ENCODE peak calls at places on chromosomes 4 and X, in eight cellular contexts. Z, F, L, Y, K, A, V and E are unnamed samples.

GRCh38 chrX:74107666-74108065 is 196.3 kb upstream of the ZCCHC13 start:
- DNase-seq in Z (no peak), F (no peak), L (no peak), Y (no peak), K (no peak), A (no peak), V (no peak), E (no peak)

GRCh38 chr4:71186566-71187398 is 152.0 kb upstream of the SLC4A4 start:
- DNase-seq in Z (no peak), F (peak), L (no peak), Y (peak), K (peak), A (peak), V (peak), E (peak)

GRCh38 chr4:126939401-126939800 is 693.4 kb upstream of the INTU start:
- DNase-seq in Z (no peak), F (peak), L (no peak), Y (peak), K (no peak), A (peak), V (peak), E (no peak)

GRCh38 chrX:33336783-33337182 is 125.4 kb upstream of the DMD start:
- DNase-seq in Z (no peak), F (peak), L (peak), Y (peak), K (no peak), A (peak), V (peak), E (peak)

GRCh38 chrX:20693071-20693470 is 426.4 kb upstream of the RPS6KA3 start:
- DNase-seq in Z (no peak), F (no peak), L (no peak), Y (no peak), K (no peak), A (no peak), V (peak), E (no peak)

GRCh38 chr4:135267148-135267878 is 1065.7 kb upstream of the PABPC4L start:
- DNase-seq in Z (no peak), F (no peak), L (no peak), Y (no peak), K (no peak), A (no peak), V (no peak), E (no peak)

GRCh38 chrX:16143968-16144367 is 20.6 kb downstream of the GRPR start:
- DNase-seq in Z (no peak), F (no peak), L (no peak), Y (no peak), K (no peak), A (no peak), V (no peak), E (no peak)

GRCh38 chr4:153467154-153467896 is 1.2 kb downstream of the TMEM131L start:
- DNase-seq in Z (peak), F (no peak), L (peak), Y (peak), K (peak), A (peak), V (no peak), E (peak)

GRCh38 chrX:77572322-77572721 is 125.1 kb downstream of the FGF16 start:
- DNase-seq in Z (no peak), F (peak), L (no peak), Y (peak), K (no peak), A (peak), V (peak), E (no peak)

GRCh38 chrX:74420194-74421035 is 878 bp upstream of the SLC16A2 start:
- DNase-seq in Z (no peak), F (peak), L (no peak), Y (peak), K (no peak), A (peak), V (peak), E (peak)

GRCh38 chr4:140943486-140943885 is 187.3 kb upstream of the TBC1D9 start:
- DNase-seq in Z (no peak), F (peak), L (no peak), Y (no peak), K (no peak), A (no peak), V (no peak), E (no peak)

GRCh38 chr4:154779362-154779947 is 1.6 kb upstream of the RBM46 start:
- DNase-seq in Z (peak), F (peak), L (peak), Y (peak), K (peak), A (peak), V (peak), E (peak)

GRCh38 chr4:66855956-66856355 is 689.3 kb downstream of the CENPC start:
- DNase-seq in Z (no peak), F (no peak), L (no peak), Y (no peak), K (no peak), A (peak), V (no peak), E (no peak)

GRCh38 chr4:8741513-8742226 is 130.0 kb downstream of the HMX1 start:
- DNase-seq in Z (no peak), F (no peak), L (no peak), Y (no peak), K (no peak), A (no peak), V (no peak), E (no peak)

GRCh38 chr4:53233396-53233795 is 132.5 kb downstream of the SCFD2 start:
- DNase-seq in Z (no peak), F (peak), L (no peak), Y (no peak), K (no peak), A (no peak), V (peak), E (no peak)

GRCh38 chr4:6839579-6839978 is 57.1 kb downstream of the KIAA0232 start:
- DNase-seq in Z (no peak), F (no peak), L (no peak), Y (no peak), K (no peak), A (no peak), V (no peak), E (no peak)

GRCh38 chr4:123856689-123857545 is 460.3 kb downstream of the SPRY1 start:
- DNase-seq in Z (no peak), F (peak), L (no peak), Y (no peak), K (no peak), A (peak), V (peak), E (peak)

GRCh38 chrX:40729923-40730584 is 5.3 kb downstream of the MED14 start:
- DNase-seq in Z (peak), F (no peak), L (no peak), Y (no peak), K (no peak), A (no peak), V (no peak), E (no peak)

GRCh38 chr4:149605601-149606378 is 209.9 kb downstream of the IQCM start:
- DNase-seq in Z (no peak), F (peak), L (no peak), Y (peak), K (no peak), A (peak), V (peak), E (no peak)

GRCh38 chr4:26806331-26806730 is 54.3 kb upstream of the STIM2 start:
- DNase-seq in Z (no peak), F (peak), L (no peak), Y (peak), K (no peak), A (peak), V (no peak), E (no peak)
- H3K4me2 ChIP-seq in Z (no peak), F (no peak), L (no peak), Y (no peak), K (no peak), A (no peak), V (no peak), E (no peak)

DNA sequence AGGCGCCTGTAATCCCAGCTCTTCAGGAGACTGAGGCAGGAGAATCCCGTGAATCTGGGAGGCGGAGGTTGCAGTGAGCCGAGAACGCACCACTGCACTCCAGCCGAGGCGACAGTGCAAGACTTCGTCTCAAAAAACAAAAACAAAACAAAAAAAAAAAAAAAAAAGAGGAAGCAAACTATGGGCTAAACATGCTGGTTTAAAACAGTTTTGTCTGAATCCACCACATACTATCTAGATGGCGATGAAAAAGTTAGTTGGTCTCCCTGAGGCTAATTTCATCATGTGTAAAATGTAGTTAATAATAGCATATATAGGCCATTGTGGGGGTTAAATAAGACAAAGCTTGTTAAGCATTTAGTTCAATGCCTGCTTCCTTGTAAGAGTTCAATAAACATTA is 451.1 kb downstream of the RPA4 start:
- DNase-seq in Z (no peak), F (no peak), L (peak), Y (no peak), K (no peak), A (no peak), V (no peak), E (no peak)
- H3K27ac ChIP-seq in Z (no peak), F (no peak), L (peak), Y (no peak), K (no peak), A (no peak), V (no peak), E (no peak)

DNA sequence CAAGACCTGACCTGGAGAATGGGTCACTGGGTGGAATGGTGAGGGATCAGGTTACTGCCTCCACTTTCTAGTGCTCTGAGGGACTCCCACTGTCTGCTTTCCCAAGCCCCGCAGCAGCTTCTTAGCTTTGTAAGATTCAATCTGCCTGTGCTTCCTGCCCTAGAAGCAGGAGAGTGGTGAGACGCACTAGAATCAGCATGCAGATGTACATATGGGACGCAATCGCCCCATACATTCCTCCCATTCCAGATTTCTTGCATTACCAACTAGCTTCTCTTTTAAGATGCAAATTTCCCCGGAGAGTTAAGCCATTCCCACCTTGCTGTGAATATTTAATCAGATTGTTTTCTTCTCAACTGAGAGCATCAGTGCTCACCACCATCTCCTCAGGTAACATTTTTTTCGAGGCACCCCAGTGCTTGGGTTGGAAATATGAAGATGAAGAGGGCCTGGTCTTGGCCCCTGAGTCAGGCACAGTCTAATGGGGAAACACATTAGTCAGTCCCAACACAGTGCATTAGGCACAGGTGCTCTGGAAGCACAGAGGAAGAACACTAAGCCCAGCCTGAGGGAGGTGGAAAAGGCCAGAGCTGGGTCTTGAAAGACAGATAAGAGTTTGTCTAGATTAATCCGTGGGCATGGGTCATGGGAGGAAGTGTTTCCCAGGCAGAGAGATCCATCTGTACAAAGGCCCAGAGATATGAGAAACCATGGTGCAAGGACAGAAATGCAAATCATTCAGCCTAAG is 66.7 kb upstream of the PRPS1 start:
- DNase-seq in Z (no peak), F (peak), L (no peak), Y (no peak), K (no peak), A (no peak), V (no peak), E (no peak)
- H3K4me2 ChIP-seq in Z (no peak), F (no peak), L (no peak), Y (no peak), K (no peak), A (no peak), V (no peak), E (no peak)

DNA sequence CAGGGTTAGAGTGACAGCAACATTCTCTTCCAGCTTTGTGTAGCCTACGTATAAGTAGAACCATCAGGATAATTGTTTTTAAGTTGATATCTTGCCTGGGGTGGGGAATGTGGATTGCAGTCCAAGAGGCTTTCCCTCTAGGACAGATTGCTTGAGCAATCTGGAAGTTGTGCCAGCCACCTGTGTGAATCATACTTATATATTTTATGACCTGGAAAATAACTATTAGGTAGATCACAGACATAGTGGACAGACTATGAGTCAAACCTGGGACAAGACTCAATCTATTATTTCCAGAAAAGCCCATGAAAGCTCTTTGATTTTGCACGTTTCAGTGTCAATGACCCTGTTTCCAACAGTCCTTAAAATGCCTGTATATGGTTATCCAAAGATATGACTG is 98.9 kb downstream of the TLL1 start:
- DNase-seq in Z (no peak), F (no peak), L (no peak), Y (peak), K (no peak), A (peak), V (no peak), E (no peak)
- H3K27ac ChIP-seq in Z (no peak), F (no peak), L (no peak), Y (peak), K (no peak), A (peak), V (no peak), E (no peak)

GRCh38 chr4:121764702-121765367 is at the start of gene SMIM43:
- DNase-seq in Z (no peak), F (no peak), L (no peak), Y (peak), K (no peak), A (no peak), V (no peak), E (no peak)

GRCh38 chr4:121765941-121766538 is 1.1 kb upstream of the SMIM43 start:
- DNase-seq in Z (no peak), F (no peak), L (no peak), Y (no peak), K (no peak), A (no peak), V (no peak), E (no peak)

GRCh38 chr4:121764303-121764701 is 662 bp downstream of the SMIM43 start:
- DNase-seq in Z (no peak), F (no peak), L (no peak), Y (no peak), K (no peak), A (no peak), V (no peak), E (no peak)

GRCh38 chr4:121769341-121769740 is 4.4 kb upstream of the SMIM43 start:
- DNase-seq in Z (no peak), F (no peak), L (no peak), Y (no peak), K (no peak), A (no peak), V (no peak), E (no peak)

GRCh38 chr4:121765368-121765705 is 373 bp upstream of the SMIM43 start:
- DNase-seq in Z (no peak), F (no peak), L (no peak), Y (no peak), K (no peak), A (no peak), V (no peak), E (no peak)
- H3K4me2 ChIP-seq in Z (no peak), F (peak), L (no peak), Y (peak), K (no peak), A (no peak), V (peak), E (peak)

GRCh38 chr4:86978709-86979108 is 43.9 kb downstream of the AFF1 start:
- DNase-seq in Z (no peak), F (no peak), L (no peak), Y (no peak), K (no peak), A (no peak), V (no peak), E (no peak)
- H3K27ac ChIP-seq in Z (no peak), F (no peak), L (peak), Y (peak), K (no peak), A (peak), V (no peak), E (peak)

GRCh38 chr4:142615324-142615665 is 230.8 kb downstream of the INPP4B start:
- DNase-seq in Z (no peak), F (peak), L (no peak), Y (peak), K (no peak), A (peak), V (peak), E (peak)

DNA sequence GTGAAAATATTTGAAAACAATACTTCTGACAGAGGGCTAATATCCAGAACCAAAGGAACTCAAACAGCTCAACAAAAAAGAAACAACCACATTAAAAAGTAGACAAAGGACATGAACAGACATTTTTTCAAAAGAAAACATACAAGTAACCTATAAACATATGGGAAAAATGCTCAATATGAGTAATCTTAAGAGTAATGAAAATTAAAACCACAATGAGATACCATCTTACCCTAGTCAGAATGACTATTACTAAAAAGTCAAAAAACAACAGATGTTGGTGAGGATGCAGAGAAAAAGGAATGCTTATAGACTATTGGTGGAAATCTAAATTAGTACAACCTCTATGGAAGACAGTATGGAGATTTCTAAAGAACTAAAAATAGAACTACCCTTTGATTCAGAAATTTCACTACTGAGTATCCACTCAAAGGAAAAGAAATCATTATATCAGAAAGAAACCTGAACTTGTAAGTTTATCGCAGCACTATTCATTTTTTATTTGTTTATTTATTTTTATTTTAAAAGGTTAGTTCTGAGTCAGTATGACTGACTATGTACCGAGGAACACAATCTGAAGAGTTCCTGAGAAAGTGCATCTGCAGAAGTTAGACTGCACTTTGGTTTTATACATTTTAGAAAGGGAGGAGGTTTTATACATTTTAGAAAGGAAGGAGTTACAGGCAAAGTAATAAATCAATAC is 231.3 kb downstream of the INPP4B start:
- DNase-seq in Z (no peak), F (peak), L (no peak), Y (peak), K (no peak), A (peak), V (peak), E (peak)
- H3K4me2 ChIP-seq in Z (no peak), F (no peak), L (no peak), Y (no peak), K (no peak), A (peak), V (no peak), E (peak)

DNA sequence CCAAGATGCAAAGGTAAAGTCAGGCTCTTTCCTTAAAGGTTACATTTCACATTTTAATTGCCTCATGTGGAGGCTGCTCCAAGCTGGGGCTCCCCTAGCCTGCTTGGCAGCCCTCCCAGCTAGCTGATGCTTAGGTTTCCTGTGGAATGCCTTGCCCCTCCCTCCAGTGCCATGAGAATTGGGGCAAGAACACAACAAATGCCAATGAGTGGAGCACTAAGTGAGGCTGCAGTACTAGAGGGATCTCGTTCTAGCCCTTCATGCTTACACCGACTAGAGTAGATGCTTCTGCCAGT is 597.7 kb downstream of the MID1IP1 start:
- DNase-seq in Z (no peak), F (no peak), L (no peak), Y (no peak), K (no peak), A (no peak), V (no peak), E (no peak)
- H3K27ac ChIP-seq in Z (no peak), F (no peak), L (no peak), Y (no peak), K (no peak), A (no peak), V (no peak), E (no peak)

GRCh38 chrX:45202171-45202570 is 1.5 kb upstream of the DIPK2B start:
- DNase-seq in Z (no peak), F (no peak), L (no peak), Y (no peak), K (no peak), A (peak), V (no peak), E (no peak)

GRCh38 chrX:45198301-45198700 is 2.4 kb downstream of the DIPK2B start:
- DNase-seq in Z (no peak), F (no peak), L (no peak), Y (no peak), K (no peak), A (no peak), V (no peak), E (no peak)

GRCh38 chrX:45196701-45197100 is 4.0 kb downstream of the DIPK2B start:
- DNase-seq in Z (no peak), F (peak), L (no peak), Y (no peak), K (no peak), A (peak), V (peak), E (no peak)

GRCh38 chrX:45198706-45199105 is 2.0 kb downstream of the DIPK2B start:
- DNase-seq in Z (no peak), F (no peak), L (no peak), Y (no peak), K (no peak), A (no peak), V (no peak), E (no peak)

GRCh38 chrX:45200741-45201234 is at the start of gene DIPK2B:
- DNase-seq in Z (no peak), F (no peak), L (no peak), Y (no peak), K (no peak), A (no peak), V (no peak), E (no peak)
- H3K4me2 ChIP-seq in Z (no peak), F (no peak), L (no peak), Y (no peak), K (no peak), A (no peak), V (no peak), E (no peak)